ENCODE peak calls at places on chromosomes 12 and 14, in five cellular contexts. V is Caco-2, X is tibial artery, O is mucosa of descending colon, F is uterus. T is an unnamed sample.
A peak's percentile ranks its signal among the peaks of the same experiment; 100 is the strongest.

GRCh38 chr12:74530676-74531075 is 7.0 kb upstream of the ATXN7L3B start:
- DNase-seq in V (no peak), X (no peak), O (no peak), F (no peak), T (no peak)

GRCh38 chr12:2631613-2632350 is 163.0 kb upstream of the FKBP4 start:
- DNase-seq in V (no peak), X (no peak), O (no peak), F (no peak), T (no peak)

GRCh38 chr12:13727707-13728147 is 253.7 kb downstream of the GRIN2B start:
- DNase-seq in V (no peak), X (no peak), O (no peak), F (no peak), T (no peak)

GRCh38 chr12:68487721-68488309 is 122.9 kb upstream of the RAP1B start:
- DNase-seq in V (no peak), X (no peak), O (no peak), F (no peak), T (no peak)

GRCh38 chr12:75856228-75856627 is 175.3 kb downstream of the PHLDA1 start:
- DNase-seq in V (no peak), X (no peak), O (no peak), F (no peak), T (no peak)

GRCh38 chr14:26319139-26319864 is 278.5 kb downstream of the NOVA1 start:
- DNase-seq in V (no peak), X (no peak), O (no peak), F (no peak), T (no peak)

GRCh38 chr14:49972840-49973239 is 80.0 kb downstream of the ARF6 start:
- DNase-seq in V (peak; percentile 63), X (peak; percentile 56), O (peak; percentile 69), F (peak; percentile 38), T (no peak)

GRCh38 chr12:14950982-14951746 is 10.2 kb downstream of the ARHGDIB start:
- DNase-seq in V (peak; percentile 90), X (no peak), O (no peak), F (no peak), T (no peak)

GRCh38 chr12:109715310-109716091 is 1.9 kb downstream of the FAM222A start:
- DNase-seq in V (peak; percentile 61), X (no peak), O (peak; percentile 65), F (no peak), T (no peak)

GRCh38 chr14:33186656-33187055 is 248.0 kb downstream of the NPAS3 start:
- DNase-seq in V (no peak), X (no peak), O (no peak), F (no peak), T (no peak)

GRCh38 chr14:99572173-99572999 is 31.6 kb downstream of the CCDC85C start:
- DNase-seq in V (no peak), X (no peak), O (no peak), F (no peak), T (no peak)

GRCh38 chr12:11780521-11781101 is 131.1 kb downstream of the ETV6 start:
- DNase-seq in V (no peak), X (no peak), O (no peak), F (no peak), T (no peak)

GRCh38 chr14:92677087-92677668 is 71.2 kb downstream of the LGMN start:
- DNase-seq in V (no peak), X (no peak), O (no peak), F (no peak), T (peak; percentile 62)

GRCh38 chr14:70730393-70730792 is 78.9 kb downstream of the MAP3K9 start:
- DNase-seq in V (no peak), X (no peak), O (no peak), F (no peak), T (no peak)

GRCh38 chr14:105157872-105158271 is 10.7 kb downstream of the JAG2 start:
- DNase-seq in V (no peak), X (no peak), O (no peak), F (no peak), T (no peak)

GRCh38 chr12:73547421-73547820 is 990.2 kb upstream of the ATXN7L3B start:
- DNase-seq in V (no peak), X (no peak), O (no peak), F (no peak), T (no peak)

GRCh38 chr14:55332654-55333570 is 61.7 kb downstream of the FBXO34 start:
- DNase-seq in V (no peak), X (no peak), O (no peak), F (no peak), T (no peak)

GRCh38 chr12:52350021-52350620 is 17.2 kb downstream of the KRT85 start:
- DNase-seq in V (no peak), X (no peak), O (no peak), F (no peak), T (no peak)

GRCh38 chr12:10067942-10068341 is 30.8 kb downstream of the CLEC1A start:
- DNase-seq in V (no peak), X (no peak), O (no peak), F (no peak), T (no peak)

GRCh38 chr12:108770963-108771362 is 39.6 kb upstream of the CORO1C start:
- DNase-seq in V (no peak), X (no peak), O (no peak), F (no peak), T (no peak)

GRCh38 chr12:116508145-116509121 is 50.7 kb upstream of the MAP1LC3B2 start:
- DNase-seq in V (peak; percentile 50), X (no peak), O (peak; percentile 50), F (peak; percentile 68), T (peak; percentile 77)

GRCh38 chr12:89421093-89421835 is 69.0 kb upstream of the DUSP6 start:
- DNase-seq in V (no peak), X (no peak), O (no peak), F (no peak), T (no peak)

GRCh38 chr12:120652671-120653435 is 12.4 kb downstream of the CABP1 start:
- DNase-seq in V (no peak), X (no peak), O (no peak), F (no peak), T (no peak)

GRCh38 chr12:29212682-29213397 is 63.8 kb downstream of the FAR2 start:
- DNase-seq in V (no peak), X (no peak), O (no peak), F (no peak), T (no peak)

GRCh38 chr14:63852817-63853730 is at the start of gene SYNE2:
- DNase-seq in V (peak; percentile 72), X (peak; percentile 66), O (peak; percentile 92), F (peak; percentile 79), T (peak; percentile 84)

GRCh38 chr12:122356192-122356635 is 66.3 kb downstream of the CLIP1 start:
- DNase-seq in V (no peak), X (peak; percentile 41), O (no peak), F (no peak), T (no peak)

GRCh38 chr12:93526786-93527428 is 45.6 kb upstream of the SOCS2 start:
- DNase-seq in V (peak; percentile 84), X (no peak), O (no peak), F (no peak), T (no peak)

DNA sequence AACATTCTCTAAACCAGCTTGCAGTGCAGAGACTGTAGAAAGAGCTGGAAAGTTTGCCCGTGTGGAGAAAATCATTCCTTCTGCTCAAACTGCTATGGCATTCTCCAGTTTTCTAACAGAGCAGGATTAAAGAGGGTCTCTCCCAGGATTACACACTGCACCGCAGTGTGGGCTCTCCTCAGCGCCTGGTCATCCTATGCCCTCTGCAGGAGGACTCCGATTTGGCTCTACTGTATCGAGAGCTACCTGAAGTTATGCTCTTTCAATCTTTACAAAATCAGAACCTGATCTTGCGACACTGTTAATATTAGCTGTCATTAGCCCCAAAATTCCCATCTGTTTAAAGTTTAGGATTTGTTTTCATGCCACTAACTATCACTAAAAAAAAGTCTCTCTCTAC is 33.0 kb downstream of the BHLHE41 start:
- DNase-seq in V (no peak), X (no peak), O (no peak), F (peak; percentile 32), T (no peak)
- TF ChIP-seq CTCF in V (peak; percentile 30), X (no peak), O (no peak), F (peak; percentile 13), T (no peak)

DNA sequence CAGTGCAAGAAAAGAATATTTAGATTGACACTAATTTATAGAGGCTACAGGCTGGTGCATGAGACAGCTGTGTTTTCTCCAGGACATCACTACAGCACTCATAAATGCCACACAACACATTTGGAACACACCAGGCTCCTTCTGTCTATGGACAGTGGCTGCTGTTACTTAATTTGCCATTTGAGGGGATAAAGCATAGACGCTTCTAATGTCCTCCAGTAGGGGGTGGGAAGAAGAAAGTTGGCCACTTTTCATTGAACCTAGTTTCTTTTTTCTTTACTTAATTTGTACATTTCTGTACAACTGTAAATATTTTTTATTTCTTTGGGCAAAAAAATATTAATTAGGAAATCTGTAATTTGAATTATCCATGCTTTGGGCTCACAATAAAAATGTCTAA is 12.4 kb upstream of the RTN1 start:
- DNase-seq in V (no peak), X (no peak), O (no peak), F (no peak), T (no peak)
- TF ChIP-seq CTCF in V (peak; percentile 45), X (no peak), O (no peak), F (no peak), T (no peak)

GRCh38 chr14:21913759-21914158 is 240.1 kb upstream of the OR4E1 start:
- DNase-seq in V (peak; percentile 79), X (peak; percentile 33), O (peak; percentile 35), F (no peak), T (no peak)
- TF ChIP-seq CTCF in V (peak; percentile 69), X (no peak), O (no peak), F (no peak), T (peak; percentile 32)

DNA sequence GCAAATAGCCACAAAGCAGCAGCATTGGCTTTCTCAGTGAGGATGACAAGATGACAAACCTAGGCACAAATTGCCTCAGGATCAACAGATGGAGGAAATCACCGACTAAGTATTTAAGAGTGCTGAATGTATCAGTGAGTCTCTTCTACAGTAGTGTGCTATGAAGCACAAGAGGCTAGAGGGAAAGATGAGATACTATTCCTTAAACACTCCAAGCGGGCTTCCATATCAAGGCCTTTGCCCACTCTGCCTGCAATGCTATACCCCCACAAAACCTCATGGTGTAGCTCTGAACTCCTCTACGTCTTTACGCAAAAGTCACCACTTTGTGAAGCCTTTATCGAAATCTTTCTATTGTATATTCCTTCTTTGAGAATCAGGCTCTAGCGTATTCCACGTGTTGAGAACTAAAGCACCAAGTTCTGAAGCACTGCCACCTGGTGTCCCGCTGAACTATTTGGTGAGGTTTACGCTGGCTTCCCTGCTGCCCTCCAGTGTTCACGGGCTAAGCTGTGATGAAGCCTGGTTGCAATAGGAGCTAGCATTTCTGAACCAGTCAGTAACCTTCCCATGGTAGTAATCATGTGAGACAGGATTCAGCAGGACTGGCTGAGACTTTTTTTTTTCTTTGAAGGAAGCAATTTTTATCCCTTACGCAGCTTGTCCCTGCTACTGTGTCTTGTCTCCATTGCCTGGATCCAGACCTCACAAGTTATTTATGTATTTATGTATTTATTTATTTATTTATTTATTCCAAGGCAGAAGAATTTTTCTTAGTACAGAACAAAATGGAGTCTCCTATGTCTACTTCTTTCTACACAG is 426.5 kb upstream of the OR4E1 start:
- DNase-seq in V (peak; percentile 78), X (peak; percentile 79), O (peak; percentile 47), F (peak; percentile 74), T (peak; percentile 87)
- TF ChIP-seq CTCF in V (peak; percentile 95), X (peak; percentile 25), O (no peak), F (peak; percentile 46), T (peak; percentile 62)

T was measured in sigmoid colon.